ENCODE peak calls at places on chromosomes 16 and 17, in ten cellular contexts. One of them, this sample, is unnamed.

GRCh38 chr16:86018487-86018886 is 119.5 kb downstream of the IRF8 start:
- DNase-seq in activated naive CD8-positive, alpha-beta T cell treated with anti-CD3 and anti-CD28 coated beads, Interleukin-2, amount 50 U/mL, for 24 hours: no peak
- DNase-seq in NCI-H146: no peak
- DNase-seq in stimulated activated CD8-positive, alpha-beta memory T cell treated with anti-CD3 and anti-CD28 coated beads, Interleukin-15, amount 100 ng/mL, for 1 hour: no peak
- DNase-seq in tibial nerve: no peak
- DNase-seq in Caki2: no peak
- DNase-seq in neural crest cell: no peak
- DNase-seq in left lobe of liver: no peak
- DNase-seq in C1 segment of cervical spinal cord: no peak
- DNase-seq in non-pigmented ciliary epithelial cell: no peak
- DNase-seq in this sample: peak; percentile 72

GRCh38 chr16:8237452-8237851 is 352.9 kb downstream of the TMEM114 start:
- DNase-seq in activated naive CD8-positive, alpha-beta T cell treated with anti-CD3 and anti-CD28 coated beads, Interleukin-2, amount 50 U/mL, for 24 hours: no peak
- DNase-seq in NCI-H146: no peak
- DNase-seq in stimulated activated CD8-positive, alpha-beta memory T cell treated with anti-CD3 and anti-CD28 coated beads, Interleukin-15, amount 100 ng/mL, for 1 hour: no peak
- DNase-seq in tibial nerve: no peak
- DNase-seq in Caki2: no peak
- DNase-seq in neural crest cell: no peak
- DNase-seq in left lobe of liver: no peak
- DNase-seq in C1 segment of cervical spinal cord: no peak
- DNase-seq in non-pigmented ciliary epithelial cell: no peak
- DNase-seq in this sample: no peak

GRCh38 chr17:82365586-82366295 is 5.8 kb upstream of the UTS2R start:
- DNase-seq in activated naive CD8-positive, alpha-beta T cell treated with anti-CD3 and anti-CD28 coated beads, Interleukin-2, amount 50 U/mL, for 24 hours: no peak
- DNase-seq in NCI-H146: peak; percentile 44
- DNase-seq in stimulated activated CD8-positive, alpha-beta memory T cell treated with anti-CD3 and anti-CD28 coated beads, Interleukin-15, amount 100 ng/mL, for 1 hour: no peak
- DNase-seq in tibial nerve: no peak
- DNase-seq in Caki2: no peak
- DNase-seq in neural crest cell: no peak
- DNase-seq in left lobe of liver: no peak
- DNase-seq in C1 segment of cervical spinal cord: no peak
- DNase-seq in non-pigmented ciliary epithelial cell: no peak
- DNase-seq in this sample: no peak

GRCh38 chr17:80468222-80468621 is 8.2 kb downstream of the NPTX1 start:
- DNase-seq in activated naive CD8-positive, alpha-beta T cell treated with anti-CD3 and anti-CD28 coated beads, Interleukin-2, amount 50 U/mL, for 24 hours: no peak
- DNase-seq in NCI-H146: no peak
- DNase-seq in stimulated activated CD8-positive, alpha-beta memory T cell treated with anti-CD3 and anti-CD28 coated beads, Interleukin-15, amount 100 ng/mL, for 1 hour: no peak
- DNase-seq in tibial nerve: no peak
- DNase-seq in Caki2: no peak
- DNase-seq in neural crest cell: no peak
- DNase-seq in left lobe of liver: no peak
- DNase-seq in C1 segment of cervical spinal cord: no peak
- DNase-seq in non-pigmented ciliary epithelial cell: no peak
- DNase-seq in this sample: no peak

GRCh38 chr17:16477255-16477654 is 14.7 kb downstream of the LRRC75A start:
- DNase-seq in activated naive CD8-positive, alpha-beta T cell treated with anti-CD3 and anti-CD28 coated beads, Interleukin-2, amount 50 U/mL, for 24 hours: no peak
- DNase-seq in NCI-H146: no peak
- DNase-seq in stimulated activated CD8-positive, alpha-beta memory T cell treated with anti-CD3 and anti-CD28 coated beads, Interleukin-15, amount 100 ng/mL, for 1 hour: no peak
- DNase-seq in tibial nerve: peak; percentile 31
- DNase-seq in Caki2: peak; percentile 61
- DNase-seq in neural crest cell: no peak
- DNase-seq in left lobe of liver: no peak
- DNase-seq in C1 segment of cervical spinal cord: no peak
- DNase-seq in non-pigmented ciliary epithelial cell: peak; percentile 54
- DNase-seq in this sample: no peak

GRCh38 chr16:21219551-21219950 is 8.2 kb upstream of the ZP2 start:
- DNase-seq in activated naive CD8-positive, alpha-beta T cell treated with anti-CD3 and anti-CD28 coated beads, Interleukin-2, amount 50 U/mL, for 24 hours: no peak
- DNase-seq in NCI-H146: no peak
- DNase-seq in stimulated activated CD8-positive, alpha-beta memory T cell treated with anti-CD3 and anti-CD28 coated beads, Interleukin-15, amount 100 ng/mL, for 1 hour: no peak
- DNase-seq in tibial nerve: no peak
- DNase-seq in Caki2: no peak
- DNase-seq in neural crest cell: no peak
- DNase-seq in left lobe of liver: no peak
- DNase-seq in C1 segment of cervical spinal cord: no peak
- DNase-seq in non-pigmented ciliary epithelial cell: no peak
- DNase-seq in this sample: no peak

GRCh38 chr16:58665200-58665599 is 19.4 kb downstream of the SLC38A7 start:
- DNase-seq in activated naive CD8-positive, alpha-beta T cell treated with anti-CD3 and anti-CD28 coated beads, Interleukin-2, amount 50 U/mL, for 24 hours: no peak
- DNase-seq in NCI-H146: no peak
- DNase-seq in stimulated activated CD8-positive, alpha-beta memory T cell treated with anti-CD3 and anti-CD28 coated beads, Interleukin-15, amount 100 ng/mL, for 1 hour: no peak
- DNase-seq in tibial nerve: no peak
- DNase-seq in Caki2: no peak
- DNase-seq in neural crest cell: no peak
- DNase-seq in left lobe of liver: no peak
- DNase-seq in C1 segment of cervical spinal cord: no peak
- DNase-seq in non-pigmented ciliary epithelial cell: no peak
- DNase-seq in this sample: no peak

GRCh38 chr17:30095507-30096244 is 20.9 kb upstream of the NSRP1 start:
- DNase-seq in activated naive CD8-positive, alpha-beta T cell treated with anti-CD3 and anti-CD28 coated beads, Interleukin-2, amount 50 U/mL, for 24 hours: no peak
- DNase-seq in NCI-H146: peak; percentile 24
- DNase-seq in stimulated activated CD8-positive, alpha-beta memory T cell treated with anti-CD3 and anti-CD28 coated beads, Interleukin-15, amount 100 ng/mL, for 1 hour: no peak
- DNase-seq in tibial nerve: no peak
- DNase-seq in Caki2: peak; percentile 80
- DNase-seq in neural crest cell: peak; percentile 28
- DNase-seq in left lobe of liver: no peak
- DNase-seq in C1 segment of cervical spinal cord: no peak
- DNase-seq in non-pigmented ciliary epithelial cell: no peak
- DNase-seq in this sample: no peak

GRCh38 chr17:17682737-17683675 is 1.7 kb downstream of the RAI1 start:
- DNase-seq in activated naive CD8-positive, alpha-beta T cell treated with anti-CD3 and anti-CD28 coated beads, Interleukin-2, amount 50 U/mL, for 24 hours: peak; percentile 78
- DNase-seq in NCI-H146: peak; percentile 66
- DNase-seq in stimulated activated CD8-positive, alpha-beta memory T cell treated with anti-CD3 and anti-CD28 coated beads, Interleukin-15, amount 100 ng/mL, for 1 hour: peak; percentile 30
- DNase-seq in tibial nerve: no peak
- DNase-seq in Caki2: peak; percentile 64
- DNase-seq in neural crest cell: peak; percentile 61
- DNase-seq in left lobe of liver: peak; percentile 72
- DNase-seq in C1 segment of cervical spinal cord: no peak
- DNase-seq in non-pigmented ciliary epithelial cell: peak; percentile 61
- DNase-seq in this sample: peak; percentile 72

GRCh38 chr17:43917348-43918025 is 10.2 kb upstream of the MPP2 start:
- DNase-seq in activated naive CD8-positive, alpha-beta T cell treated with anti-CD3 and anti-CD28 coated beads, Interleukin-2, amount 50 U/mL, for 24 hours: peak; percentile 51
- DNase-seq in NCI-H146: no peak
- DNase-seq in stimulated activated CD8-positive, alpha-beta memory T cell treated with anti-CD3 and anti-CD28 coated beads, Interleukin-15, amount 100 ng/mL, for 1 hour: no peak
- DNase-seq in tibial nerve: no peak
- DNase-seq in Caki2: no peak
- DNase-seq in neural crest cell: no peak
- DNase-seq in left lobe of liver: no peak
- DNase-seq in C1 segment of cervical spinal cord: no peak
- DNase-seq in non-pigmented ciliary epithelial cell: no peak
- DNase-seq in this sample: peak; percentile 40

GRCh38 chr17:33671493-33671892 is 378.4 kb upstream of the ASIC2 start:
- DNase-seq in activated naive CD8-positive, alpha-beta T cell treated with anti-CD3 and anti-CD28 coated beads, Interleukin-2, amount 50 U/mL, for 24 hours: no peak
- DNase-seq in NCI-H146: no peak
- DNase-seq in stimulated activated CD8-positive, alpha-beta memory T cell treated with anti-CD3 and anti-CD28 coated beads, Interleukin-15, amount 100 ng/mL, for 1 hour: no peak
- DNase-seq in tibial nerve: no peak
- DNase-seq in Caki2: no peak
- DNase-seq in neural crest cell: no peak
- DNase-seq in left lobe of liver: no peak
- DNase-seq in C1 segment of cervical spinal cord: no peak
- DNase-seq in non-pigmented ciliary epithelial cell: no peak
- DNase-seq in this sample: no peak

GRCh38 chr17:2400877-2401425 is at the start of gene MNT:
- DNase-seq in activated naive CD8-positive, alpha-beta T cell treated with anti-CD3 and anti-CD28 coated beads, Interleukin-2, amount 50 U/mL, for 24 hours: peak; percentile 94
- DNase-seq in NCI-H146: peak; percentile 93
- DNase-seq in stimulated activated CD8-positive, alpha-beta memory T cell treated with anti-CD3 and anti-CD28 coated beads, Interleukin-15, amount 100 ng/mL, for 1 hour: peak; percentile 83
- DNase-seq in tibial nerve: peak; percentile 90
- DNase-seq in Caki2: peak; percentile 97
- DNase-seq in neural crest cell: peak; percentile 86
- DNase-seq in left lobe of liver: peak; percentile 95
- DNase-seq in C1 segment of cervical spinal cord: peak; percentile 92
- DNase-seq in non-pigmented ciliary epithelial cell: peak; percentile 63
- DNase-seq in this sample: peak; percentile 94

GRCh38 chr17:81703747-81704654 is 834 bp downstream of the MRPL12 start:
- DNase-seq in activated naive CD8-positive, alpha-beta T cell treated with anti-CD3 and anti-CD28 coated beads, Interleukin-2, amount 50 U/mL, for 24 hours: no peak
- DNase-seq in NCI-H146: no peak
- DNase-seq in stimulated activated CD8-positive, alpha-beta memory T cell treated with anti-CD3 and anti-CD28 coated beads, Interleukin-15, amount 100 ng/mL, for 1 hour: no peak
- DNase-seq in tibial nerve: no peak
- DNase-seq in Caki2: no peak
- DNase-seq in neural crest cell: no peak
- DNase-seq in left lobe of liver: no peak
- DNase-seq in C1 segment of cervical spinal cord: no peak
- DNase-seq in non-pigmented ciliary epithelial cell: no peak
- DNase-seq in this sample: no peak

GRCh38 chr17:81410852-81411251 is 15.6 kb downstream of the BAHCC1 start:
- DNase-seq in activated naive CD8-positive, alpha-beta T cell treated with anti-CD3 and anti-CD28 coated beads, Interleukin-2, amount 50 U/mL, for 24 hours: no peak
- DNase-seq in NCI-H146: no peak
- DNase-seq in stimulated activated CD8-positive, alpha-beta memory T cell treated with anti-CD3 and anti-CD28 coated beads, Interleukin-15, amount 100 ng/mL, for 1 hour: no peak
- DNase-seq in tibial nerve: no peak
- DNase-seq in Caki2: no peak
- DNase-seq in neural crest cell: no peak
- DNase-seq in left lobe of liver: no peak
- DNase-seq in C1 segment of cervical spinal cord: no peak
- DNase-seq in non-pigmented ciliary epithelial cell: no peak
- DNase-seq in this sample: no peak

GRCh38 chr16:84603115-84603816 is 14.6 kb downstream of the COTL1 start:
- DNase-seq in activated naive CD8-positive, alpha-beta T cell treated with anti-CD3 and anti-CD28 coated beads, Interleukin-2, amount 50 U/mL, for 24 hours: peak; percentile 57
- DNase-seq in NCI-H146: no peak
- DNase-seq in stimulated activated CD8-positive, alpha-beta memory T cell treated with anti-CD3 and anti-CD28 coated beads, Interleukin-15, amount 100 ng/mL, for 1 hour: no peak
- DNase-seq in tibial nerve: peak; percentile 87
- DNase-seq in Caki2: peak; percentile 89
- DNase-seq in neural crest cell: no peak
- DNase-seq in left lobe of liver: no peak
- DNase-seq in C1 segment of cervical spinal cord: peak; percentile 71
- DNase-seq in non-pigmented ciliary epithelial cell: peak; percentile 93
- DNase-seq in this sample: peak; percentile 84

GRCh38 chr17:290626-291025 is 62.0 kb downstream of the RPH3AL start:
- DNase-seq in activated naive CD8-positive, alpha-beta T cell treated with anti-CD3 and anti-CD28 coated beads, Interleukin-2, amount 50 U/mL, for 24 hours: no peak
- DNase-seq in NCI-H146: no peak
- DNase-seq in stimulated activated CD8-positive, alpha-beta memory T cell treated with anti-CD3 and anti-CD28 coated beads, Interleukin-15, amount 100 ng/mL, for 1 hour: no peak
- DNase-seq in tibial nerve: peak; percentile 2
- DNase-seq in Caki2: no peak
- DNase-seq in neural crest cell: no peak
- DNase-seq in left lobe of liver: no peak
- DNase-seq in C1 segment of cervical spinal cord: no peak
- DNase-seq in non-pigmented ciliary epithelial cell: no peak
- DNase-seq in this sample: no peak

GRCh38 chr17:61750656-61751055 is 112.7 kb downstream of the BRIP1 start:
- DNase-seq in activated naive CD8-positive, alpha-beta T cell treated with anti-CD3 and anti-CD28 coated beads, Interleukin-2, amount 50 U/mL, for 24 hours: no peak
- DNase-seq in NCI-H146: no peak
- DNase-seq in stimulated activated CD8-positive, alpha-beta memory T cell treated with anti-CD3 and anti-CD28 coated beads, Interleukin-15, amount 100 ng/mL, for 1 hour: no peak
- DNase-seq in tibial nerve: no peak
- DNase-seq in Caki2: no peak
- DNase-seq in neural crest cell: no peak
- DNase-seq in left lobe of liver: no peak
- DNase-seq in C1 segment of cervical spinal cord: no peak
- DNase-seq in non-pigmented ciliary epithelial cell: no peak
- DNase-seq in this sample: no peak

GRCh38 chr17:49501496-49501895 is 6.4 kb downstream of the NGFR start:
- DNase-seq in activated naive CD8-positive, alpha-beta T cell treated with anti-CD3 and anti-CD28 coated beads, Interleukin-2, amount 50 U/mL, for 24 hours: no peak
- DNase-seq in NCI-H146: no peak
- DNase-seq in stimulated activated CD8-positive, alpha-beta memory T cell treated with anti-CD3 and anti-CD28 coated beads, Interleukin-15, amount 100 ng/mL, for 1 hour: no peak
- DNase-seq in tibial nerve: no peak
- DNase-seq in Caki2: no peak
- DNase-seq in neural crest cell: no peak
- DNase-seq in left lobe of liver: no peak
- DNase-seq in C1 segment of cervical spinal cord: no peak
- DNase-seq in non-pigmented ciliary epithelial cell: no peak
- DNase-seq in this sample: no peak